ENCODE peak calls at places on chromosomes 13 and 19, in eight cellular contexts. V is cardiac muscle cell; G is CD8-positive, alpha-beta T cell; I is thoracic aorta; S is AG09319; P is WTC11; E is adrenal gland; Z is fibroblast of the aortic adventitia. R is an unnamed sample.

GRCh38 chr13:60396783-60397692 is at the start of gene TDRD3:
- DNase-seq in I (peak), G (peak), Z (peak), V (peak), E (peak), P (peak), S (peak), R (peak)

GRCh38 chr19:39308531-39309304 is 11.9 kb downstream of the LRFN1 start:
- DNase-seq in E (no peak), P (peak), V (peak), S (no peak), I (no peak), G (no peak), Z (no peak), R (no peak)

GRCh38 chr13:46126552-46127171 is 21.8 kb upstream of the CPB2 start:
- DNase-seq in I (no peak), Z (peak), V (peak), S (peak), P (peak), E (peak), G (peak), R (peak)

GRCh38 chr19:19533826-19534225 is 4.2 kb upstream of the CILP2 start:
- DNase-seq in E (no peak), Z (no peak), S (no peak), I (no peak), V (no peak), P (no peak), G (no peak), R (no peak)

GRCh38 chr19:38726761-38727301 is 17.4 kb downstream of the CAPN12 start:
- DNase-seq in S (no peak), I (no peak), Z (no peak), P (no peak), V (no peak), E (peak), G (no peak), R (no peak)

GRCh38 chr13:41017744-41018582 is 1.2 kb downstream of the ELF1 start:
- DNase-seq in Z (no peak), S (no peak), V (no peak), I (no peak), E (no peak), P (no peak), G (no peak), R (no peak)

GRCh38 chr13:87535911-87536310 is 135.3 kb upstream of the SLITRK5 start:
- DNase-seq in Z (no peak), G (no peak), P (no peak), V (no peak), E (no peak), I (no peak), S (no peak), R (no peak)

GRCh38 chr13:59230484-59231264 is 933.1 kb downstream of the DIAPH3 start:
- DNase-seq in G (no peak), S (no peak), I (no peak), Z (no peak), V (no peak), E (no peak), P (no peak), R (no peak)

GRCh38 chr19:38684078-38684861 is 36.8 kb downstream of the ACTN4 start:
- DNase-seq in V (no peak), P (no peak), S (peak), I (peak), E (peak), G (no peak), Z (peak), R (no peak)

GRCh38 chr19:45764487-45764886 is 4.6 kb downstream of the SIX5 start:
- DNase-seq in P (no peak), I (no peak), V (no peak), S (no peak), G (no peak), E (no peak), Z (no peak), R (no peak)

GRCh38 chr13:98370806-98371553 is 193.9 kb upstream of the RNF113B start:
- DNase-seq in P (no peak), G (no peak), Z (peak), E (peak), S (peak), V (peak), I (no peak), R (no peak)

GRCh38 chr13:28406728-28407266 is 88.1 kb downstream of the FLT1 start:
- DNase-seq in Z (no peak), V (no peak), S (no peak), I (no peak), E (no peak), P (peak), G (no peak), R (no peak)

GRCh38 chr13:51222510-51223283 is 499 bp downstream of the FAM124A start:
- DNase-seq in G (no peak), V (peak), Z (no peak), S (no peak), P (peak), I (no peak), E (no peak), R (no peak)

GRCh38 chr13:36998624-36999041 is 507 bp downstream of the ALG5 start:
- DNase-seq in V (peak), E (peak), I (no peak), P (peak), S (no peak), Z (no peak), G (peak), R (peak)

GRCh38 chr19:17829855-17830566 is 8.7 kb upstream of the INSL3 start:
- DNase-seq in G (no peak), Z (peak), P (peak), V (peak), I (no peak), S (no peak), E (peak), R (peak)

GRCh38 chr13:80469105-80469840 is 128.3 kb upstream of the SPRY2 start:
- DNase-seq in G (no peak), S (no peak), E (no peak), V (no peak), I (no peak), Z (no peak), P (no peak), R (no peak)

GRCh38 chr19:32415246-32415645 is 9.7 kb downstream of the DPY19L3 start:
- DNase-seq in E (no peak), I (no peak), V (no peak), G (no peak), Z (no peak), S (no peak), P (no peak), R (no peak)

GRCh38 chr19:7989071-7989575 is 16.3 kb downstream of the ELAVL1 start:
- DNase-seq in E (no peak), G (no peak), S (no peak), Z (peak), V (no peak), P (no peak), I (no peak), R (no peak)

GRCh38 chr19:46133101-46133627 is 8.7 kb upstream of the IGFL3 start:
- DNase-seq in V (peak), I (no peak), P (peak), G (no peak), S (peak), Z (peak), E (peak), R (peak)

GRCh38 chr13:52450793-52451116 is 321 bp upstream of the VPS36 start:
- DNase-seq in Z (no peak), S (no peak), G (no peak), P (no peak), E (no peak), V (no peak), I (no peak), R (no peak)

GRCh38 chr13:52449323-52450011 is 967 bp downstream of the VPS36 start:
- DNase-seq in V (no peak), E (no peak), I (no peak), P (no peak), G (no peak), S (no peak), Z (no peak), R (no peak)

GRCh38 chr13:52452470-52452869 is 2.0 kb upstream of the VPS36 start:
- DNase-seq in E (no peak), I (no peak), P (no peak), G (no peak), V (no peak), Z (no peak), S (no peak), R (no peak)

GRCh38 chr13:52447815-52448552 is 2.5 kb downstream of the VPS36 start:
- DNase-seq in E (no peak), G (no peak), I (no peak), V (no peak), P (no peak), S (no peak), Z (no peak), R (no peak)

DNA sequence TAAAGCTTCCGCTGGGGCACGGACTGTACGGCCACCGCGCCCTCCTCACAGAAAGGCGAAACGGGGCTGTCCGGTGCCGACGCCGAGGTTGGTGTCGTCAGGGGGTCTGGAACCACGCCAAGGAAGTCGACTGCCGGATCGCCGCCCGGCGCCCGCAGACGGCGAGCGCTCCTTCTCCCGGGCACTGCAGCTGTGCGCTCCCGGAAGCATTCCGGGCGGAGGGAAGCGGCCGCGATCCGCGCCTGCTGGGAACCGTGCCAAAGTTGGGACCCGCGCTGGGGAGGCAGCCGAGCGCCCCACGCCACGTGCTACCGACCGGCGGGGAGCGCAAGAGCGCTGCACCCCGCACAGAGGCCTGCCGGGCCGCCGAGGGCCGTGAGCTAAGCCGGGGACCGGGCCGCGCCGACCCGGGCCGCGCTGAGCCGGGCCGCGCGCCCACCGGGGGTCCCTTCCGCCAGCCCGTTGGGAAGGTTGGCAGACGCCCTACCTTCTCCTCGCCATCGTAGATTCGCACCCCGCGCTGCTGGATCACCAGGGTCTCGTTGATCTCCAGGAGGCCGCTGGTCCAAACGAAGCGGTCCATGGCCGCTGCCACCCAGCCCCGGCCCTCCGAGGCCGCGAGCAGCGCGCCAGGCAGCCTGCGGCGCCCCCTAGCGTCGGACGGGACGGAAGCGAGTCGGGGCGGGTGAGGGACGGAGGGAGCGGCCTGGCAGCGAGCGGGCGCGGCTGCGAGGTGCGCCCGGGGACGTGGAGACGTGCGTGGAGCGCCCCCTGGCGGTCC is at the start of gene VPS36:
- DNase-seq in E (peak), G (peak), Z (peak), I (peak), V (peak), P (peak), S (peak), R (peak)
- TF ChIP-seq CTCF in E (peak), G (peak), Z (peak), I (peak), V (peak), P (peak), S (peak), R (peak)

DNA sequence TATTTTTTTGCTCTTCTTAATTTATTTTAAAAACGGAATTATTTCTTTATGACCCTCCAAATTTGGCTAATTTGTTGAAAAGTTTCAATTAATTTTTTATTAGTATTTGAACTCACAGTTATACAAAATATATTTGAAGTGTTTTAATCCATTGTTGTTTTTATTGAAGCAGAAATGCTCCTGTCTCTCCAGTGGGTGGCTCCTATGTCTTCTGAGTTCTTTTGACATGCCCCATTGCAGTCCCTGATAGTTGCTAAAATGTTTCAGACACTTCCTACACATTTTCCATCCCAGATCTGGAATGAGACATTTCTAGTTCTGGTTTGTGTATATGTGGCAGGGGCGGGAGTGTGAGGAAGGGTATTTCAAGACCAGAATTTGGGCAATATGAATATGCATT is 579.4 kb upstream of the PRR20A start:
- DNase-seq in P (no peak), G (no peak), E (no peak), V (peak), I (no peak), Z (no peak), S (no peak), R (no peak)
- TF ChIP-seq CTCF in P (no peak), G (no peak), E (no peak), V (no peak), I (no peak), Z (no peak), S (no peak), R (peak)

GRCh38 chr19:47713046-47714021 is at the start of gene EHD2:
- DNase-seq in I (no peak), V (peak), Z (peak), S (peak), G (peak), E (peak), P (peak), R (no peak)
- TF ChIP-seq CTCF in I (peak), V (peak), Z (peak), S (peak), G (peak), E (peak), P (peak), R (peak)

GRCh38 chr13:75760182-75760981 is 124.3 kb downstream of the LMO7 start:
- DNase-seq in V (peak), E (no peak), S (no peak), G (peak), Z (no peak), I (no peak), P (no peak), R (no peak)
- TF ChIP-seq CTCF in V (no peak), E (no peak), S (no peak), G (peak), Z (peak), I (no peak), P (no peak), R (peak)

GRCh38 chr13:106377341-106377740 is 158.1 kb downstream of the EFNB2 start:
- DNase-seq in E (no peak), Z (no peak), V (no peak), G (no peak), I (no peak), P (no peak), S (no peak), R (no peak)

GRCh38 chr13:106374631-106375030 is 160.8 kb downstream of the EFNB2 start:
- DNase-seq in V (no peak), G (no peak), I (no peak), P (no peak), S (no peak), E (no peak), Z (no peak), R (no peak)

GRCh38 chr13:106378263-106378662 is 157.2 kb downstream of the EFNB2 start:
- DNase-seq in E (no peak), Z (no peak), P (no peak), S (no peak), G (no peak), V (no peak), I (no peak), R (no peak)

GRCh38 chr13:106375085-106375484 is 160.4 kb downstream of the EFNB2 start:
- DNase-seq in S (no peak), E (no peak), Z (no peak), V (no peak), I (no peak), P (no peak), G (no peak), R (no peak)

DNA sequence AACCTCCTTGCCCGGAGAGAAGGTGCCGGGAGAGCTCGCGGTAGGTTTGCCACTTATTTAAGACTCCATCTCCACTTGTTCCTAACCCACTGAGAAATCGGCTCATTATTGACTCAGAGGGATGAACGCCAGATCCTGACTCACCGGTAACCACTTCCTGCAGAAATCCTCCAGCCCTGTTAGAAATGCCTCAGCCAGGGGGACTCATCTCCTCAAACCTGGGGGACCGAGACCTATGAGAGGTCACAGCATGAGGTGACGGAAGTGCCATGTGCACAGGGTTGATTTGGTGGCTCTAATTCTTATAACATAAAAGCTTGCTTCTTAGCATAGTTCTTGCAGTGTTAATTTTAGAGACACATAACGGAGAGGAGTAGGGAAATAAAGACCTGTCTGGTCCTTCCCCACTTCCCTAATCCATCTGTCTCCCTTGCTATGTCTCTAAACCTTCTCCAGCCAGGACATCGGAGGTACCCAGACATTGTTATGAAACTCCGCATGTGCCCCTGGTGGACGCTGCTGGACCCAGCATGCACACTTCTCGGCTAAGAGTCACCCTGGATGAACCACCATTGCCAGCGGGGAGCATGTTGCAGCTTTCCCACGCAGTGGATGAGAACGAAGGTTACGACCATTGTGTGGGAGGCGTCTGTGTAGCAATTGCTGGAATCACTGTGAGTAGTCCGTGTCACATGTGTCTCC is 158.9 kb downstream of the EFNB2 start:
- DNase-seq in G (no peak), E (no peak), S (no peak), Z (peak), V (no peak), I (no peak), P (no peak), R (no peak)
- TF ChIP-seq CTCF in G (no peak), E (no peak), S (no peak), Z (no peak), V (peak), I (no peak), P (no peak), R (no peak)

DNA sequence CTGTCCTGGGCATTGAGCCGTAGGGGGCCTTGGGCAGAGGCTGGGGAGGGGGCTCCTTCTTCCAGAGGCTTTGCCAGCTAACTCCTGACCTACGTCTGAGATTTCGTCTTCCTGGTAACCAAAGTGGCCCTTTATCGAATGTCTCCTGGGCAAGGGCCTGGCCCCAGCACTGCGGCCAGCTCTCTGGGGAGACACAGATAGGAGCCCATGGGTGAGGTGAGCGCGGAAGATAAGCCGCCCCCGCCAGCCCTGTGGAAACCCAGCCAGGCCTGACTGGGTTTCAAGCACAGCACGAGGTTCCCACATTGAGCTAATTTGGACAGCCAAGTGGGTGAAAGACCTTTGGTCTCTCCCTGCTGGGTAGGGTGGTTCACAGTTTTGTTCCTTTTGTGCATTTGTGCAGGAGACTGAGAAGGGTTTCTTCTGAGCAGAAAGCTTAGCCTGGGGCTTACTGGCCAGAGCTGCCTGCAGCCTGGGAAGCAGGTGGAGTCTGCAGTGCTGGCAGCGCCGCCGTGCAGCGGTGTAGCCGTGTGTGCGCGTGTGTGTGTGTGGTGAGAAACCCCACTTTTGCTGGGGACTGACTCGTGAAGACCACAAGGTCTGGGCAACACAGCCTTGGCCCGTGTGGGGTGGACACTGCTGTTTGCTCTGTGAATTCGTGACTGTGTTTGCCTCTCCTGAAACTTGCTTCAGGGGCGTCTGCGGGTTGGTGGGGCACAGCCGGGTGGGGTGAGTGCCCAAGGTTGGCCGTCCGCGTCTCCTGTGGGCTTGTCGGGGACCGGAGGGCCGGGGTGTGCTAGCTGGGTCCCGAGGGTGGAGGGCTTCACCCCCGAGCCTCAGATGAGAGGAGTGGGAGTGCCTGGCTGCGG is 2.5 kb downstream of the BSG start:
- DNase-seq in V (peak), Z (peak), P (no peak), E (peak), S (no peak), I (no peak), G (no peak), R (no peak)
- TF ChIP-seq CTCF in V (no peak), Z (no peak), P (no peak), E (no peak), S (no peak), I (no peak), G (no peak), R (no peak)

DNA sequence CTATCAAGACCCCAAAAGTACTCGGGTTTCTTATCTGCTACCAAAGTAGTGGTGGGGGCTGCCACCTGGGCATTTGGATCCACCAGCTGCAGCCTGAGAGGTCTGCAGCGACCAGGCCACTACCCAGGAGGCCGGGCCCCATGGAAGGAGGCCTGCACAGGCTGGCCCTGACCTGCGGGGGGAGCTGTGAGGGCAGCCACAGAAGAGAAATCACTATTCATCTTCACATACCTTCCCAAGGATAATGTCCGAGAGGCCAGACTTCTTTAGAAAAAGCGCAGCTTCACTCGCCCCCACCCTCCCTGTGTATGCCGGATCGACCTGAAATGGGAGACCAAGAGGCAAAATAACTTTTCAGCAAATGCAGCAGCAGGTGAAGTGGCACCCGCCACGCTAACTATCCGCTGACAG is 30.1 kb downstream of the EPS15L1 start:
- DNase-seq in Z (no peak), G (no peak), S (no peak), E (peak), V (peak), I (no peak), P (peak), R (peak)
- TF ChIP-seq CTCF in Z (peak), G (peak), S (peak), E (peak), V (peak), I (no peak), P (peak), R (peak)

GRCh38 chr13:25249001-25249543 is 38.2 kb downstream of the MTMR6 start:
- DNase-seq in I (no peak), E (no peak), V (peak), G (no peak), S (peak), Z (peak), P (peak), R (no peak)
- TF ChIP-seq CTCF in I (no peak), E (no peak), V (peak), G (no peak), S (peak), Z (peak), P (peak), R (peak)